ENCODE peak calls at places on chromosomes 1 and 21, in ten cellular contexts. K is stomach, Z is upper lobe of left lung, D is HepG2, N is A549, A is sigmoid colon, P is ovary, G is H1, V is transverse colon, U is tibial nerve. H is an unnamed sample.

GRCh38 chr1:3821004-3821933 is 25.0 kb upstream of the LRRC47 start:
- DNase-seq in K (no peak), Z (no peak), D (no peak), N (no peak), A (peak; percentile 45), P (no peak), G (no peak), V (no peak), U (no peak), H (no peak)

GRCh38 chr21:35470522-35470921 is 421.4 kb upstream of the RUNX1 start:
- DNase-seq in K (no peak), Z (no peak), D (no peak), N (no peak), A (no peak), P (no peak), G (peak; percentile 10), V (no peak), U (no peak), H (no peak)

GRCh38 chr1:147238053-147238902 is 4.2 kb upstream of the CHD1L start:
- DNase-seq in K (no peak), Z (no peak), D (peak; percentile 96), N (peak; percentile 65), A (no peak), P (no peak), G (no peak), V (no peak), U (no peak), H (no peak)

GRCh38 chr1:77978969-77979838 is at the start of gene FUBP1:
- DNase-seq in K (peak; percentile 96), Z (peak; percentile 94), D (peak; percentile 98), N (peak; percentile 98), A (peak; percentile 98), P (peak; percentile 98), G (peak; percentile 97), V (peak; percentile 97), U (peak; percentile 92), H (peak; percentile 98)

GRCh38 chr1:153349363-153350340 is 1.0 kb upstream of the PGLYRP4 start:
- DNase-seq in K (no peak), Z (peak; percentile 5), D (no peak), N (no peak), A (no peak), P (no peak), G (no peak), V (no peak), U (no peak), H (no peak)

GRCh38 chr1:220528049-220528678 is at the start of gene MARK1:
- DNase-seq in K (peak; percentile 38), Z (peak; percentile 91), D (no peak), N (no peak), A (peak; percentile 87), P (peak; percentile 35), G (no peak), V (peak; percentile 58), U (peak; percentile 17), H (peak; percentile 85)

GRCh38 chr1:90402893-90403849 is 313.9 kb downstream of the BARHL2 start:
- DNase-seq in K (peak; percentile 47), Z (no peak), D (peak; percentile 89), N (peak; percentile 68), A (no peak), P (no peak), G (peak; percentile 56), V (peak; percentile 22), U (no peak), H (no peak)

GRCh38 chr1:27488523-27489138 is 1.3 kb downstream of the WASF2 start:
- DNase-seq in K (no peak), Z (no peak), D (no peak), N (peak; percentile 16), A (peak; percentile 34), P (no peak), G (no peak), V (no peak), U (no peak), H (no peak)

GRCh38 chr1:27605796-27606707 is 2.1 kb upstream of the AHDC1 start:
- DNase-seq in K (peak; percentile 51), Z (no peak), D (peak; percentile 58), N (peak; percentile 56), A (no peak), P (peak; percentile 74), G (no peak), V (peak; percentile 52), U (no peak), H (no peak)

GRCh38 chr1:154199563-154199879 is 6.6 kb downstream of the CFAP141 start:
- DNase-seq in K (no peak), Z (no peak), D (peak; percentile 56), N (no peak), A (no peak), P (no peak), G (no peak), V (no peak), U (no peak), H (no peak)

GRCh38 chr1:234490789-234491479 is 12.0 kb upstream of the TARBP1 start:
- DNase-seq in K (no peak), Z (no peak), D (no peak), N (no peak), A (no peak), P (no peak), G (no peak), V (no peak), U (no peak), H (no peak)

GRCh38 chr1:150842343-150842742 is 34.1 kb downstream of the ARNT start:
- DNase-seq in K (no peak), Z (no peak), D (no peak), N (no peak), A (no peak), P (no peak), G (no peak), V (no peak), U (no peak), H (no peak)
- TF ChIP-seq EP300 in K (no peak), Z (no peak), D (no peak), N (no peak), A (no peak), P (no peak), G (no peak), V (no peak), U (no peak), H (no peak)

GRCh38 chr1:21511579-21512522 is 2.6 kb downstream of the ALPL start:
- DNase-seq in K (peak; percentile 44), Z (no peak), D (no peak), N (no peak), A (peak; percentile 72), P (peak; percentile 28), G (no peak), V (peak; percentile 35), U (no peak), H (no peak)
- TF ChIP-seq EP300 in K (no peak), Z (no peak), D (no peak), N (no peak), A (no peak), P (no peak), G (no peak), V (no peak), U (no peak), H (no peak)

DNA sequence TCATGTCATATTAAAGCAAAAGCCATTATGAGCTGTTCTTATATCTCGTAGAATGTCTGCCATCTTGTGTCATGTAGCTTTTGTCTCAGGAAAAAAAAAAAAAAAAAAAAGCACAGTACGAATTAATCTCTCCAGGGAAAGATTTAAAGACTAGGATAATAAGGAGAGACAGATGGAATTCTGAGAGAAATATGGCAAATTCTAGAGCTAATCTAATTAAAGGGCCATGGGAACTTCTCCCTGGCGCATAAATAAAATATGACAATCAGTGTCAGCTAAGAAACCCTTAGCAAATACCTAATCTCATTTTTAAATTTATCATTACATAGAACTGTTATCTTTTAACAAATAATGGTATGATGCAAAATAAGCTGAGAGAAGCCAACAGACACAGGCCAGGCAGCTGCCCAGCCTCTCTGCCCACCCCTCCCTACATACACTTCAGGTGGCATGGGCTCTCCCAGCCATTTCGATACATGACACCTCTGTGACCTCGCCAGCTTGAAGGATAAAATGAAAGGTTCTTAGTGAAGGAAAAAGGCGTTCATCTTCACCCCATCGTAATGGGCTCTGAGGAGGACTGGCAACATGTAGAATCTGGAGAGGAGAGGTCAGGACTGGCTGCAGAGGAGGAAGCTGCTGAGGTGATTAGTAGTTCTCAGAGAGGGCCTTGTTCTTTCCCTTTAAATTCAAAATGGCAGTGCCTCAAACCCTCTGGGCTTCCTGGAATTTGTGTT is 39.8 kb downstream of the DISC1 start:
- DNase-seq in K (no peak), Z (no peak), D (no peak), N (no peak), A (no peak), P (no peak), G (no peak), V (no peak), U (no peak), H (no peak)
- TF ChIP-seq EP300 in K (no peak), Z (no peak), D (no peak), N (no peak), A (no peak), P (no peak), G (no peak), V (no peak), U (no peak), H (no peak)

DNA sequence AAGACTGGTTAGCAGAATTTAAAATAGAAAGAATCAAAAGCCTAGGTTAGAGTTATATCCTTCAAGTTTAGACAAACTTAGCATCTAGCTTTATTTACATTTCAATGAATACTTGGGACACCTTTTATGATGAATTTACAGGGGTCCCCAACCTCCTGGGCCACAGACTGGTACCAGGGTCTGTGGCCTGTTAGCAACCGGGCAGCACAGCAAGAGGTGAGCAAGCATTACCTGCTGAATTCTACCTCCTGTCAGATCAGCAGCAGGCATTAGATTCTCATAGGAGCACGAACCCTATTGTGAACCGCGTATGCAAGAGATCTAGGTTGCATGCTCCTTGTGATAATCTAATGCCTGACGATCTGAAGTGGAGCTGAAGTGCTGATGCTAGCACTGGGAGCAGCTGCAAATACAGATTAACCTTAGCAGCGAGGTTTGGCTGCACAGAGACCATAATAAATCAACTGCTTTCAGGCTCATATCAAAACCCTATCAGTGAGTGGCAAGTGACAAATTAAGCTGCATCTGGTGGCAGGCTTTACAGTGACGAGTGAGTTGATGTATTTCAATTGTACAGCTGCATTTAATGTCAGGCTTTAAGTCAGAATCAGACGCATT is 82.0 kb downstream of the UCHL5 start:
- DNase-seq in K (no peak), Z (no peak), D (no peak), N (no peak), A (no peak), P (no peak), G (no peak), V (no peak), U (no peak), H (no peak)
- TF ChIP-seq EP300 in K (no peak), Z (no peak), D (no peak), N (no peak), A (no peak), P (no peak), G (no peak), V (no peak), U (no peak), H (no peak)

DNA sequence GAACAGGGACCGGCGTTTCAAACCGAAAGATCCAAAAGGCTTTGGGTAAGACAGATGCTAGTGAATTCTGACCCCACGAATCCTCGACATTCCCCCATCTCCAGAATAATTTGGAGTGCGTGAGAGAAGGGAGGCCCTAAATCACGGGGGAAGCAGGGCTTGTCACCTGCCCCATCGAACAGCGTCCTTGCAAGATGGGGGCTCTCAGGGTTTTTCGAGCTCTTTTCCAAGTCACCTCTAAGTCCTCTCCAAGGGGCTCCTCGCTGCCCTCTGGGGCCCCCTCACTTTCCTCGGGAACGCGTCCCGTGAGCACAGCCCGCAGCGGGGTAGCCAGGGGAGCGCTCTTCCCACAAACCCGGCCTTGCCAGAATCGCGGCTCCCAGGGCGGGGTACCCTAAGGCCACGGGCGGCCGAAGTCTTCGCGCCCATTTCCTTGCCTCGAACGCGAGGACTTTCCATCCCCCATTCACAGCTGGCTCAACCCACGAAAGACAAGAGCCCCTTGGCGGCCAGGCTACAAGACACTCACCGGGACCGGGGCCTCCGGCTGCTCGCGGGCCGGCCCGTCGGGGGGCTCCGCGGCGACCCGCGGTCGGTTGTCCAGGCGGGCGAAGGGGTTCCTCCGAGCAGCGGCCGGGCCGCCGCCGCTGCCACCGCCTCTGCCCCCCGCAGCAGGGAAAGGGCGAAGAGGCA is 546 bp downstream of the DONSON start:
- DNase-seq in K (peak; percentile 34), Z (no peak), D (no peak), N (peak; percentile 23), A (peak; percentile 74), P (peak; percentile 48), G (no peak), V (peak; percentile 41), U (no peak), H (peak; percentile 85)
- TF ChIP-seq EP300 in K (no peak), Z (no peak), D (no peak), N (no peak), A (no peak), P (no peak), G (no peak), V (no peak), U (no peak), H (no peak)

H was measured in suprapubic skin.